ENCODE peak calls at places on chromosomes 6 and 20, in nine cellular contexts. G is CD8-positive, alpha-beta T cell; I is left ventricle myocardium inferior; V is pancreas; J is GM23338; Q is uterus; H is colonic mucosa; R is left lung; W is PC-3. O is an unnamed sample.

GRCh38 chr6:16136086-16136485 is 7.2 kb downstream of the MYLIP start:
- DNase-seq in V (no peak), I (no peak), R (no peak), G (peak; percentile 27), W (no peak), H (no peak), J (no peak), Q (no peak), O (no peak)

GRCh38 chr20:48685300-48685699 is 142.5 kb downstream of the PREX1 start:
- DNase-seq in Q (no peak), V (no peak), G (no peak), J (no peak), H (no peak), R (no peak), W (no peak), I (no peak), O (no peak)

GRCh38 chr6:22717906-22718305 is 148.5 kb downstream of the HDGFL1 start:
- DNase-seq in R (no peak), J (no peak), I (no peak), H (peak; percentile 63), G (no peak), V (peak; percentile 77), Q (peak; percentile 26), W (peak; percentile 22), O (no peak)

GRCh38 chr20:32888636-32889035 is 29.9 kb downstream of the EFCAB8 start:
- DNase-seq in J (no peak), G (no peak), H (no peak), I (no peak), R (no peak), V (no peak), W (no peak), Q (no peak), O (no peak)

GRCh38 chr6:143965503-143966171 is 42.4 kb downstream of the PLAGL1 start:
- DNase-seq in G (no peak), I (no peak), H (no peak), V (no peak), R (no peak), Q (no peak), W (peak; percentile 23), J (no peak), O (no peak)

GRCh38 chr6:159094444-159095252 is 49.9 kb upstream of the TAGAP start:
- DNase-seq in W (no peak), H (no peak), G (no peak), I (no peak), Q (no peak), V (no peak), J (no peak), R (no peak), O (no peak)

GRCh38 chr20:60899320-60899719 is 352.7 kb upstream of the CDH4 start:
- DNase-seq in Q (no peak), I (no peak), H (no peak), G (no peak), R (no peak), V (no peak), W (no peak), J (no peak), O (no peak)

GRCh38 chr6:8329592-8329991 is 105.8 kb downstream of the SLC35B3 start:
- DNase-seq in I (no peak), W (no peak), V (no peak), H (no peak), R (no peak), G (no peak), J (no peak), Q (no peak), O (no peak)

GRCh38 chr20:8757146-8757545 is 311.7 kb upstream of the PLCB4 start:
- DNase-seq in I (no peak), Q (no peak), W (peak; percentile 31), J (no peak), R (no peak), G (no peak), V (no peak), H (no peak), O (no peak)

GRCh38 chr20:35048739-35049138 is 43.9 kb downstream of the TRPC4AP start:
- DNase-seq in Q (no peak), H (no peak), J (no peak), I (no peak), V (no peak), W (no peak), G (no peak), R (no peak), O (peak; percentile 72)

GRCh38 chr6:134178230-134179044 is 126.0 kb upstream of the SLC2A12 start:
- DNase-seq in W (no peak), J (peak; percentile 98), I (peak; percentile 68), R (peak; percentile 83), H (peak; percentile 81), G (peak; percentile 74), Q (peak; percentile 72), V (peak; percentile 68), O (peak; percentile 90)

GRCh38 chr6:44036699-44037101 is 90.6 kb downstream of the MRPL14 start:
- DNase-seq in Q (no peak), R (peak; percentile 31), V (peak; percentile 30), G (no peak), J (no peak), W (no peak), I (no peak), H (no peak), O (peak; percentile 26)

GRCh38 chr20:11850901-11851300 is 66.8 kb upstream of the BTBD3 start:
- DNase-seq in R (no peak), J (no peak), I (no peak), H (no peak), Q (no peak), G (no peak), V (no peak), W (peak; percentile 47), O (no peak)

GRCh38 chr6:87504440-87504839 is 31.7 kb downstream of the SLC35A1 start:
- DNase-seq in J (no peak), V (no peak), G (no peak), H (no peak), Q (no peak), R (no peak), I (no peak), W (no peak), O (no peak)

GRCh38 chr6:10759884-10760329 is 12.3 kb downstream of the TMEM14B start:
- DNase-seq in H (no peak), I (no peak), W (peak; percentile 95), V (no peak), Q (peak; percentile 32), J (no peak), G (no peak), R (peak; percentile 34), O (peak; percentile 4)

GRCh38 chr6:141301779-141302178 is 830.9 kb upstream of the GJE1 start:
- DNase-seq in R (no peak), I (no peak), V (no peak), H (no peak), W (no peak), J (no peak), G (no peak), Q (no peak), O (no peak)

DNA sequence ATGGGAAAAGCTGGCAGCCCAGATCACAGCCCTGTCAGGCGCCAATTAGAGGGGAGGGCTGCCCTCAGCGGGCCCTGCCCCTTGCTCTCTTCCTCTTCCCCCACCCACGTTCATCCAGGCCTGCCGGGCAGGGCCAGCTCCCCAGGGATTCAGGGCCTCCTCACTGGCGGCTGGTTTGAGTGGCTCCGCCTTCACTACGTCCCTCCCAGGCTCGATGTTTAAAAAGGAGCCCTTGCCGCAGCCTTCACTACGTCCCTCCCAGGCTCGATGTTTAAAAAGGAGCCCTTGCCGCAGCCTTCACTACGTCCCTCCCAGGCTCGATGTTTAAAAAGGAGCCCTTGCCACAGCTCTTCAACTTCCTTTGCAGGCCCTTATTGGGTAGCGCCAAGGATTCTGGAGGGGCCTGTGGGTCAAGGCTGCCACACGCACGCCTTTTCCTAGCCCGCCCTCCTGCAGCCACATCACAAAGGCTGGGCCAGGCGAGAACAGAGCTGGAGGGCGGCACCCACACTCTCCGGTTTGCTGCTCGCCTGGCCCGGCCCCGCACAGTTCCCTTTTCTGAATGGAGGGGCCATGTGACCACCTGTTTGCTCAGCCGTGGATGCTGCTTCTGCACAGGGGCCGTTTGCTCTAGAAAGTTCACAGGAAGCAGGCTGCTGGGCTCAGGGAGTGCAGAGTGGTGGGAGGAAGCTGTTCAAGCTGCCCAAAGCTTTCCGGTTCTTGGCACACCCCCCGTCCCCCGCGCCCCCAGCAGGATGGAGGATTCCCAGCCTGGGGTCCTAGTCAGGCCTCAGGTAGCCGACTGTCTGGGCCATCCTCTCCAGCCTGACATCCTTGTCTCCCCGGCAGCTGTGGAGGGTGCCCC is 1.6 kb downstream of the SLC17A9 start:
- DNase-seq in I (peak; percentile 73), Q (peak; percentile 62), W (no peak), J (peak; percentile 77), G (peak; percentile 67), H (peak; percentile 83), R (peak; percentile 90), V (no peak), O (peak; percentile 56)
- H3K4me3 ChIP-seq in I (peak overlapping the region; percentile 53), Q (peak overlapping the region; percentile 7), W (no peak overlapping the region), J (peak overlapping the region; percentile 61), G (peak overlapping the region; percentile 57), H (peak overlapping the region; percentile 35), R (peak overlapping the region; percentile 47), V (peak overlapping the region; percentile 39), O (peak overlapping the region; percentile 31)

GRCh38 chr20:23148721-23149570 is 62.8 kb upstream of the CD93 start:
- DNase-seq in Q (no peak), R (no peak), I (no peak), J (no peak), W (no peak), H (no peak), V (no peak), G (no peak), O (peak; percentile 20)
- H3K27ac ChIP-seq in Q (no peak overlapping the region), R (peak overlapping the region; percentile 95), I (peak overlapping the region; percentile 73), J (no peak overlapping the region), W (peak overlapping the region; percentile 99), H (no peak overlapping the region), V (no peak overlapping the region), G (no peak overlapping the region), O (no peak overlapping the region)

GRCh38 chr20:62652894-62653305 is 10.6 kb downstream of the SLCO4A1 start:
- DNase-seq in G (no peak), H (peak; percentile 43), W (no peak), R (no peak), V (no peak), I (no peak), Q (no peak), J (no peak), O (no peak)
- H3K4me3 ChIP-seq in G (peak overlapping the region; percentile 35), H (peak overlapping the region; percentile 25), W (peak overlapping the region; percentile 54), R (peak overlapping the region; percentile 31), V (peak overlapping the region; percentile 11), I (peak overlapping the region; percentile 56), Q (peak overlapping the region; percentile 34), J (no peak overlapping the region), O (no peak overlapping the region)

DNA sequence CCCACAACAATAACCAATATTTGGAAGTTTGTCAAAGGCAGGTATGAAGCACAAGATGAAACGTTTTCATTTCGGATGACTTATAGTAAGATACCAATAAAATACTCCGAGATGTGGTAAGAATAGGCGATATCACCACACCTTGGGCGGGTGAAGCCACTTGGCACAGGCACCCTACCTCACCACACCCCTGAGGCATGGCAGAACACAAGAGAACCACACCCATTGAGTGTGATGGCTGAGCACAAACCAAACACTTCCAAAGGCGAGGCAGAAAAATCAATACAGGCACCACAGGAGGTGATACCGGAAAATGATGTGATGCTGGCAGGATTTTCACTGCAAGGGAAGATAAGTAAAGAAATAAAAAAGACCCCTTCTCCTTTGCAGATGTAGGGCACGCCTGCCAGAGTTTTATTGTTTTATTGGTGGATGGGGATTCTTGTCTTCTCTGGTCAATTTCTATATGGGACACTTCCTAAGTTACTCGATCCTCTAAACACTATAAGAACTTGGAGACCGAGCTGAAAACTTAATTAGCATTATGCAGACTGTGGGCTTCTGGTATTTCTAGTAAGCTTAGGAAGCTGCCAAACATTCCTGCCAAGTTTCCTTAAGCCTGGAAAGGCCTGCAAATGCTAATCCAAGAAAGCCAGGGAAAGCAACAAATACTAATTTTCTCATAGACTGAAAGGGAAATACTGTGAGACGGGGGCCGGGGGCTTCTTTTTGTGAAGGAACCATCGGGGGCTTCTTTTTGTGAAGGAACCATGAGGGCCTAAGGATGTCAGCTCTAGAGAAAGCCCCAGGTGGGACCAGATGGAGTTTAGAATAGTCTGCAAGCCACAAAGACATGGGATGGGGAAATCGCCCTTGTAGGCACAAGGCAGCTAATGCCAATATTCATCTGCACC is 332.7 kb upstream of the PRDM1 start:
- DNase-seq in R (no peak), G (no peak), I (no peak), V (no peak), H (peak; percentile 85), J (peak; percentile 67), W (peak; percentile 70), Q (no peak), O (no peak)
- H3K27ac ChIP-seq in R (no peak overlapping the region), G (no peak overlapping the region), I (no peak overlapping the region), V (no peak overlapping the region), H (peak overlapping the region; percentile 58), J (peak overlapping the region; percentile 83), W (peak overlapping the region; percentile 59), Q (no peak overlapping the region), O (no peak overlapping the region)